ENCODE peak calls at places on chromosomes 4 and X, in eight cellular contexts. One of them, this sample, is unnamed.

GRCh38 chr4:159016527-159017137 is 86.2 kb upstream of the RAPGEF2 start:
- DNase-seq in pancreas: no peak
- DNase-seq in OCI-LY7: no peak
- DNase-seq in aorta: no peak
- DNase-seq in transverse colon: peak; percentile 34
- DNase-seq in HCT116: no peak
- DNase-seq in ascending aorta: no peak
- DNase-seq in CD8-positive, alpha-beta T cell: no peak
- DNase-seq in this sample: peak; percentile 72

GRCh38 chr4:110808371-110808878 is 185.5 kb upstream of the PITX2 start:
- DNase-seq in pancreas: no peak
- DNase-seq in OCI-LY7: no peak
- DNase-seq in aorta: no peak
- DNase-seq in transverse colon: peak; percentile 33
- DNase-seq in HCT116: no peak
- DNase-seq in ascending aorta: no peak
- DNase-seq in CD8-positive, alpha-beta T cell: no peak
- DNase-seq in this sample: no peak

GRCh38 chrX:17634542-17635207 is 102.6 kb upstream of the SCML1 start:
- DNase-seq in pancreas: no peak
- DNase-seq in OCI-LY7: no peak
- DNase-seq in aorta: no peak
- DNase-seq in transverse colon: peak; percentile 15
- DNase-seq in HCT116: no peak
- DNase-seq in ascending aorta: no peak
- DNase-seq in CD8-positive, alpha-beta T cell: no peak
- DNase-seq in this sample: no peak

GRCh38 chr4:79920454-79920853 is 152.6 kb downstream of the ANTXR2 start:
- DNase-seq in pancreas: no peak
- DNase-seq in OCI-LY7: no peak
- DNase-seq in aorta: no peak
- DNase-seq in transverse colon: no peak
- DNase-seq in HCT116: no peak
- DNase-seq in ascending aorta: no peak
- DNase-seq in CD8-positive, alpha-beta T cell: no peak
- DNase-seq in this sample: no peak

GRCh38 chr4:70533791-70534190 is 15.4 kb downstream of the AMTN start:
- DNase-seq in pancreas: no peak
- DNase-seq in OCI-LY7: no peak
- DNase-seq in aorta: no peak
- DNase-seq in transverse colon: no peak
- DNase-seq in HCT116: no peak
- DNase-seq in ascending aorta: no peak
- DNase-seq in CD8-positive, alpha-beta T cell: no peak
- DNase-seq in this sample: no peak

GRCh38 chrX:105323951-105324350 is 103.5 kb upstream of the TEX13A start:
- DNase-seq in pancreas: no peak
- DNase-seq in OCI-LY7: no peak
- DNase-seq in aorta: no peak
- DNase-seq in transverse colon: no peak
- DNase-seq in HCT116: no peak
- DNase-seq in ascending aorta: no peak
- DNase-seq in CD8-positive, alpha-beta T cell: no peak
- DNase-seq in this sample: no peak

GRCh38 chrX:53288173-53288572 is 6.8 kb upstream of the IQSEC2 start:
- DNase-seq in pancreas: no peak
- DNase-seq in OCI-LY7: no peak
- DNase-seq in aorta: no peak
- DNase-seq in transverse colon: no peak
- DNase-seq in HCT116: no peak
- DNase-seq in ascending aorta: peak; percentile 67
- DNase-seq in CD8-positive, alpha-beta T cell: no peak
- DNase-seq in this sample: peak; percentile 92

GRCh38 chr4:108372678-108373077 is 203.9 kb upstream of the LEF1 start:
- DNase-seq in pancreas: no peak
- DNase-seq in OCI-LY7: peak; percentile 12
- DNase-seq in aorta: no peak
- DNase-seq in transverse colon: no peak
- DNase-seq in HCT116: no peak
- DNase-seq in ascending aorta: no peak
- DNase-seq in CD8-positive, alpha-beta T cell: no peak
- DNase-seq in this sample: no peak

GRCh38 chrX:53319614-53320542 is 38.5 kb upstream of the IQSEC2 start:
- DNase-seq in pancreas: no peak
- DNase-seq in OCI-LY7: no peak
- DNase-seq in aorta: no peak
- DNase-seq in transverse colon: no peak
- DNase-seq in HCT116: no peak
- DNase-seq in ascending aorta: peak; percentile 60
- DNase-seq in CD8-positive, alpha-beta T cell: no peak
- DNase-seq in this sample: peak; percentile 70

GRCh38 chr4:150316332-150317205 is 238.3 kb downstream of the DCLK2 start:
- DNase-seq in pancreas: no peak
- DNase-seq in OCI-LY7: no peak
- DNase-seq in aorta: no peak
- DNase-seq in transverse colon: no peak
- DNase-seq in HCT116: no peak
- DNase-seq in ascending aorta: no peak
- DNase-seq in CD8-positive, alpha-beta T cell: no peak
- DNase-seq in this sample: no peak

GRCh38 chrX:108070891-108071290 is 20.5 kb downstream of the PSMD10 start:
- DNase-seq in pancreas: no peak
- DNase-seq in OCI-LY7: no peak
- DNase-seq in aorta: no peak
- DNase-seq in transverse colon: no peak
- DNase-seq in HCT116: no peak
- DNase-seq in ascending aorta: no peak
- DNase-seq in CD8-positive, alpha-beta T cell: no peak
- DNase-seq in this sample: no peak

GRCh38 chrX:42976729-42977366 is 198.9 kb upstream of the PPP1R2C start:
- DNase-seq in pancreas: no peak
- DNase-seq in OCI-LY7: peak; percentile 19
- DNase-seq in aorta: no peak
- DNase-seq in transverse colon: no peak
- DNase-seq in HCT116: no peak
- DNase-seq in ascending aorta: no peak
- DNase-seq in CD8-positive, alpha-beta T cell: no peak
- DNase-seq in this sample: no peak

GRCh38 chr4:173766231-173766630 is 236.2 kb upstream of the HAND2 start:
- DNase-seq in pancreas: no peak
- DNase-seq in OCI-LY7: no peak
- DNase-seq in aorta: no peak
- DNase-seq in transverse colon: no peak
- DNase-seq in HCT116: no peak
- DNase-seq in ascending aorta: no peak
- DNase-seq in CD8-positive, alpha-beta T cell: no peak
- DNase-seq in this sample: no peak

GRCh38 chr4:140222175-140222574 is 68.2 kb upstream of the MAML3 start:
- DNase-seq in pancreas: no peak
- DNase-seq in OCI-LY7: no peak
- DNase-seq in aorta: no peak
- DNase-seq in transverse colon: no peak
- DNase-seq in HCT116: no peak
- DNase-seq in ascending aorta: no peak
- DNase-seq in CD8-positive, alpha-beta T cell: no peak
- DNase-seq in this sample: no peak

GRCh38 chr4:149248191-149248590 is 567.5 kb downstream of the IQCM start:
- DNase-seq in pancreas: no peak
- DNase-seq in OCI-LY7: no peak
- DNase-seq in aorta: no peak
- DNase-seq in transverse colon: no peak
- DNase-seq in HCT116: no peak
- DNase-seq in ascending aorta: no peak
- DNase-seq in CD8-positive, alpha-beta T cell: no peak
- DNase-seq in this sample: no peak

GRCh38 chr4:37160653-37161052 is 83.9 kb upstream of the NWD2 start:
- DNase-seq in pancreas: no peak
- DNase-seq in OCI-LY7: no peak
- DNase-seq in aorta: no peak
- DNase-seq in transverse colon: no peak
- DNase-seq in HCT116: no peak
- DNase-seq in ascending aorta: no peak
- DNase-seq in CD8-positive, alpha-beta T cell: no peak
- DNase-seq in this sample: no peak

GRCh38 chr4:139508581-139509237 is 47.3 kb downstream of the SETD7 start:
- DNase-seq in pancreas: no peak
- DNase-seq in OCI-LY7: no peak
- DNase-seq in aorta: no peak
- DNase-seq in transverse colon: no peak
- DNase-seq in HCT116: no peak
- DNase-seq in ascending aorta: no peak
- DNase-seq in CD8-positive, alpha-beta T cell: no peak
- DNase-seq in this sample: no peak

GRCh38 chr4:88802585-88803285 is 105.1 kb upstream of the NAP1L5 start:
- DNase-seq in pancreas: no peak
- DNase-seq in OCI-LY7: no peak
- DNase-seq in aorta: no peak
- DNase-seq in transverse colon: no peak
- DNase-seq in HCT116: no peak
- DNase-seq in ascending aorta: no peak
- DNase-seq in CD8-positive, alpha-beta T cell: no peak
- DNase-seq in this sample: no peak

GRCh38 chrX:72367524-72367923 is 61.8 kb upstream of the CITED1 start:
- DNase-seq in pancreas: no peak
- DNase-seq in OCI-LY7: no peak
- DNase-seq in aorta: no peak
- DNase-seq in transverse colon: no peak
- DNase-seq in HCT116: no peak
- DNase-seq in ascending aorta: no peak
- DNase-seq in CD8-positive, alpha-beta T cell: no peak
- DNase-seq in this sample: no peak

GRCh38 chr4:11111370-11111769 is 317.3 kb downstream of the HS3ST1 start:
- DNase-seq in pancreas: no peak
- DNase-seq in OCI-LY7: no peak
- DNase-seq in aorta: no peak
- DNase-seq in transverse colon: no peak
- DNase-seq in HCT116: no peak
- DNase-seq in ascending aorta: no peak
- DNase-seq in CD8-positive, alpha-beta T cell: no peak
- DNase-seq in this sample: no peak

DNA sequence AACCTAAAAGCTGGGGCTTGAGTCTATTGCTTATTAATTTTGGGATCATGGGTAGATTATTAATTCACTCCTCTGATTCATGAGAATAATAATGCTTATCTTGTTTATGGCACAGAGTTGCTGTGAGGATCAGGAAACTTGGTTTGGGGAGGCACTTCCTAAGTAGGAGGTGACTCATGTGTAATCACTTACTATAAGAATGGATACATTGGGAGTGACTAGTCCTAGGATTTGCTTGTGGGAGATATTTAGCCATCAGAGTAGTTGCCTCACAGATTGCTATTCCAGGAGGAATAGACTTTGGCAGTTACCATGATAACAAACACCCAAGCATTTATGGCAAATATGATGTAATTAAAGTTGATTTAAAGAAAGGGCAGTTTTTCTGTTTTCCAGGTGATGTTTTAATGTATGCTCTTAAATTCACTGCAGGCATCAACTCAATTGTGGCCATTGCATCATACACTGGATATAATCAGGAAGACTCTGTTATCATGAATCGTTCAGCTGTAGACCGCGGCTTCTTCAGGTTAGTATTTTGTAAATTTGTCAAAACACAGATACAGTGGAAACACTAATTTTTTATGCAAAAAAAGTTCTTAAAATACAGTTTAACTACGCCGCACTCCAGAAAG is 41.9 kb downstream of the POLR2B start:
- DNase-seq in pancreas: no peak
- DNase-seq in OCI-LY7: no peak
- DNase-seq in aorta: no peak
- DNase-seq in transverse colon: no peak
- DNase-seq in HCT116: no peak
- DNase-seq in ascending aorta: no peak
- DNase-seq in CD8-positive, alpha-beta T cell: no peak
- DNase-seq in this sample: no peak
- H3K36me3 ChIP-seq in pancreas: peaks cover 46% of the 10 kb centered on the region
- H3K36me3 ChIP-seq in OCI-LY7: peaks cover 95% of the 10 kb centered on the region
- H3K36me3 ChIP-seq in aorta: peaks cover 6% of the 10 kb centered on the region
- H3K36me3 ChIP-seq in transverse colon: peaks cover 75% of the 10 kb centered on the region
- H3K36me3 ChIP-seq in HCT116: peaks cover 75% of the 10 kb centered on the region
- H3K36me3 ChIP-seq in ascending aorta: peaks cover 61% of the 10 kb centered on the region
- H3K36me3 ChIP-seq in CD8-positive, alpha-beta T cell: peaks cover 72% of the 10 kb centered on the region
- H3K36me3 ChIP-seq in this sample: peaks cover 28% of the 10 kb centered on the region

DNA sequence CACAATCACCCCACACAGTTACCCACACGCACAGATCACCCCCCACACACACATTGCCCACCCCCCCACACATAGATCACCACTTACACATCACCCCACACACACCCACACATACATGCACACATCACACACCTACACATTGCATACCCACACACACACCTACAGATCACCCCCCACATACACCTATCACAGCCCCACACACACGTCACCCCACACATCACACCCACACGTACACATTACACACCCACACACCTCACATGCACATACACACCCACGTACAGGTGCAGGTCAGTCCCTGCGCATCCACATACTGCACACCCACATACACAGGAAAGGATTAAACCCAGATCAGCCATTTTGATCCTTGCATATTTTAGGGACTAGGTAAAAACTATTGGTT is 15.3 kb upstream of the TADA2B start:
- DNase-seq in pancreas: no peak
- DNase-seq in OCI-LY7: no peak
- DNase-seq in aorta: peak; percentile 24
- DNase-seq in transverse colon: no peak
- DNase-seq in HCT116: no peak
- DNase-seq in ascending aorta: no peak
- DNase-seq in CD8-positive, alpha-beta T cell: no peak
- DNase-seq in this sample: no peak
- H3K36me3 ChIP-seq in pancreas: peaks cover 6% of the 10 kb centered on the region
- H3K36me3 ChIP-seq in OCI-LY7: peaks cover 39% of the 10 kb centered on the region
- H3K36me3 ChIP-seq in aorta: no peaks in the 10 kb centered on the region
- H3K36me3 ChIP-seq in transverse colon: peaks cover 46% of the 10 kb centered on the region
- H3K36me3 ChIP-seq in HCT116: peaks cover 23% of the 10 kb centered on the region
- H3K36me3 ChIP-seq in ascending aorta: peaks cover 80% of the 10 kb centered on the region
- H3K36me3 ChIP-seq in CD8-positive, alpha-beta T cell: peaks cover 24% of the 10 kb centered on the region
- H3K36me3 ChIP-seq in this sample: peaks cover 17% of the 10 kb centered on the region

DNA sequence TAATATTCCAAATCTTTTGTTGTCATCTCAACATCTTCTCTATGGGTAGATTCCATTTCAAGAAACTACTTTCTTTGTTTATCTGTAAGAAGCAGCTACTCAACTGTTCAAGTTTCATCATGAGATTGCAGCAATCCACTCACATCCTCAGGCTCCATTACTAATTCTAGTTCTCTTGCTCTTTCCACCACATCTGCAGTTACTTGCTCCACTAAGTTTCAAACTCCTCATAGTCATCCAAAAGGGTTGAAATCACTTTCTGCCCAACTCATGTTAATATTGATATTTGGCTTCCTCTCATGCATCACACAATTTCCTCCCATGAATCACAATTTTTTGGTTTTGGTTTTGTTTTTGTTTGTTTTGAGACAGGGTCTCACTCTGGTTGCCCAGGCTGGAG is 35.7 kb downstream of the ADH5 start:
- DNase-seq in pancreas: no peak
- DNase-seq in OCI-LY7: no peak
- DNase-seq in aorta: no peak
- DNase-seq in transverse colon: no peak
- DNase-seq in HCT116: no peak
- DNase-seq in ascending aorta: no peak
- DNase-seq in CD8-positive, alpha-beta T cell: no peak
- DNase-seq in this sample: no peak
- H3K36me3 ChIP-seq in pancreas: no peaks in the 10 kb centered on the region
- H3K36me3 ChIP-seq in OCI-LY7: peaks cover 83% of the 10 kb centered on the region
- H3K36me3 ChIP-seq in aorta: no peaks in the 10 kb centered on the region
- H3K36me3 ChIP-seq in transverse colon: peaks cover 3% of the 10 kb centered on the region
- H3K36me3 ChIP-seq in HCT116: peaks cover 24% of the 10 kb centered on the region
- H3K36me3 ChIP-seq in ascending aorta: peaks cover 45% of the 10 kb centered on the region
- H3K36me3 ChIP-seq in CD8-positive, alpha-beta T cell: peaks cover 7% of the 10 kb centered on the region
- H3K36me3 ChIP-seq in this sample: peaks cover 18% of the 10 kb centered on the region

GRCh38 chr4:121739575-121739974 is 25.4 kb downstream of the SMIM43 start:
- DNase-seq in pancreas: no peak
- DNase-seq in OCI-LY7: no peak
- DNase-seq in aorta: no peak
- DNase-seq in transverse colon: no peak
- DNase-seq in HCT116: no peak
- DNase-seq in ascending aorta: no peak
- DNase-seq in CD8-positive, alpha-beta T cell: no peak
- DNase-seq in this sample: no peak
- H3K36me3 ChIP-seq in pancreas: no peaks in the 10 kb centered on the region
- H3K36me3 ChIP-seq in OCI-LY7: no peaks in the 10 kb centered on the region
- H3K36me3 ChIP-seq in aorta: no peaks in the 10 kb centered on the region
- H3K36me3 ChIP-seq in transverse colon: no peaks in the 10 kb centered on the region
- H3K36me3 ChIP-seq in HCT116: no peaks in the 10 kb centered on the region
- H3K36me3 ChIP-seq in ascending aorta: no peaks in the 10 kb centered on the region
- H3K36me3 ChIP-seq in CD8-positive, alpha-beta T cell: no peaks in the 10 kb centered on the region
- H3K36me3 ChIP-seq in this sample: no peaks in the 10 kb centered on the region